ENCODE peak calls at places on chromosomes 12 and 14, in eight cellular contexts. X, V, I, Q, G, J, O and N are unnamed samples.

GRCh38 chr14:32639208-32639607 is 299.5 kb upstream of the NPAS3 start:
- DNase-seq in G (no peak), I (no peak), X (no peak), V (no peak), Q (no peak), O (no peak), J (no peak), N (no peak)

GRCh38 chr12:108063192-108063591 is 65.9 kb upstream of the WSCD2 start:
- DNase-seq in V (no peak), I (no peak), Q (no peak), G (no peak), X (no peak), J (peak; percentile 36), O (peak; percentile 35), N (no peak)

GRCh38 chr12:81819991-81820633 is 61.0 kb upstream of the PPFIA2 start:
- DNase-seq in G (no peak), X (no peak), J (no peak), Q (no peak), I (no peak), O (no peak), V (no peak), N (no peak)

GRCh38 chr12:48002179-48002601 is 2.1 kb downstream of the COL2A1 start:
- DNase-seq in I (no peak), V (no peak), X (no peak), J (no peak), G (no peak), Q (no peak), O (no peak), N (no peak)

GRCh38 chr14:92529895-92530294 is 16.3 kb downstream of the RIN3 start:
- DNase-seq in V (no peak), Q (no peak), G (no peak), X (no peak), J (no peak), I (no peak), O (no peak), N (no peak)

GRCh38 chr14:99186956-99187690 is 84.9 kb downstream of the BCL11B start:
- DNase-seq in V (no peak), G (no peak), Q (no peak), J (no peak), X (no peak), I (no peak), O (no peak), N (no peak)

GRCh38 chr12:67456281-67456918 is 187.2 kb downstream of the CAND1 start:
- DNase-seq in X (no peak), J (no peak), Q (no peak), G (no peak), V (no peak), O (no peak), I (no peak), N (no peak)

GRCh38 chr14:77067632-77068514 is 30.2 kb upstream of the CIPC start:
- DNase-seq in I (peak; percentile 67), J (peak; percentile 61), G (peak; percentile 86), V (no peak), Q (peak; percentile 73), X (peak; percentile 78), O (peak; percentile 42), N (peak; percentile 21)

GRCh38 chr12:57299514-57300016 is 48.6 kb upstream of the STAC3 start:
- DNase-seq in G (no peak), V (no peak), X (no peak), J (no peak), O (no peak), I (no peak), Q (no peak), N (no peak)

GRCh38 chr14:76780875-76781647 is 19.8 kb downstream of the VASH1 start:
- DNase-seq in I (peak; percentile 58), X (no peak), V (no peak), G (peak; percentile 70), J (no peak), O (no peak), Q (no peak), N (no peak)

GRCh38 chr12:130715150-130715995 is 726 bp downstream of the RIMBP2 start:
- DNase-seq in J (no peak), X (no peak), O (no peak), V (no peak), I (no peak), G (no peak), Q (peak; percentile 82), N (no peak)
- TF ChIP-seq POLR2AphosphoS5 in J (no peak), X (no peak), O (no peak), V (no peak), I (no peak), G (no peak), Q (no peak), N (no peak)

DNA sequence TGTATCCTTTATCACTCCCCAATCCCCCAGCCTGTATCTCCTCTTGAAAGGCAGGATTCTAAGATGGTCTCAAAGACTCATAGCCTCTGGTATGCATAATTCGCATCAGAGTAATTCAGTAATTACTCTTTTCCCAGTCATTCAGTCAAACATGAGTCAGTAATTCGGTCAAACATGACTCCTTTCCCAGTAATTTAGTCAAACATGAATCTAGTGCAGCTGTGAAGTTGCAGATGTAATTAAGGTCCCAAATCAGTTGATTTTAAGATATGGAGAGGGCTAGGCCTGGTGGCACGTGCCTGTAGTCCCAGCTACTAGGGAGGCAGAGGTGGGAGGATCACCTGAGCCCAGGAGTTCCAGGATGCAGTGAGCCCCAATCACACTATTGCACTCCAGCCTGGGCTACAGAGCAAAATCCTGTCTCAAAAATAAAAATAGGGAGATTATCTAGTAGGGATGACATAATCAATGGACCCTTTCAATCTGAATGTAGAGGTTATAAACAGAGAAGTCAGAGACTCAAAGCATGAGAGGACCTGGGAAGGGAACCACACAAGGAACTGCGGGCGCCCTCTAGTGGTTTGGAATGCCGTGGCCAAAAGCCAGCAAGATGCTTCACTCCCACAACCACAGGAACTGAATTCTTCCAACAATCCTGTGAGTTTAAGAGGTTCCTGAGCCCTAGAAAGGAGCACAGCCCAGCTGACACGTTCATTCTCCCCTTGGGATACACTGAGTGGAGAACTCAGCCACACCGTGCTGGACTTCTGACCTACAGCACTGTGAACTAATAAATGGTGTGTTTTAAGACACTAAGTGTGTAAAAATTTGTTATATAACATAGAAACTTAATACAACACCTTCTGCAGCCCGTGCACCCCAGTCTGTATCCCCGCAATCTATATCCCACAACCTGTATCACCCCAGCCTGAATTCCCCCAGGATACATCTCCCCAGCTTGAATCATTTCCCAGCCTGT is 14.3 kb upstream of the ARMH4 start:
- DNase-seq in O (peak; percentile 62), J (peak; percentile 67), G (peak; percentile 92), X (peak; percentile 85), V (peak; percentile 90), I (no peak), Q (no peak), N (peak; percentile 32)
- H3K27ac ChIP-seq in O (no peak overlapping the region), J (no peak overlapping the region), G (no peak overlapping the region), X (no peak overlapping the region), V (no peak overlapping the region), I (no peak overlapping the region), Q (no peak overlapping the region), N (no peak overlapping the region)

DNA sequence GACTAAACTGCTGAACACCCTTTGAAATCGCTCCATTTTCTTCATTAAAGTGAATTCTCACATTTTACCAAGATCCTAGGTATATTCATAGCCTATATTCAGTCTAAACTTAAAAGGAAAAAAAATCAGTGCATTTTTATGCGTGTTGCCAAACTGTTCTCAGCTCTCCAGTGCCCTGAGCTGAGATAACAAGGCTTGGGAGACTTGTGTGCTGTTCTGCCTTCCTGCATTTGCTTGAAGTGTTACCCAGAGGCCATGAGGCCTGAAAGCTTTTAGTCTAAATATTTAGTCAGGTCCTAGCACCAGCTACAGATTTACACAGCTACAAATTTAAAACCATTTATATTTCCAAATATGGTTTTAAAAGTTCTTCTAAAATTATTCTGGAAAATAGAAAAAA is 8.6 kb upstream of the PALS1 start:
- DNase-seq in O (no peak), Q (no peak), V (no peak), G (no peak), X (no peak), J (no peak), I (no peak), N (no peak)
- H3K4me3 ChIP-seq in O (no peak overlapping the region), Q (no peak overlapping the region), V (no peak overlapping the region), G (no peak overlapping the region), X (no peak overlapping the region), J (no peak overlapping the region), I (no peak overlapping the region), N (no peak overlapping the region)

GRCh38 chr12:104263580-104264358 is 39.8 kb upstream of the EID3 start:
- DNase-seq in J (no peak), X (no peak), Q (no peak), I (no peak), G (no peak), O (no peak), V (no peak), N (no peak)
- TF ChIP-seq POLR2AphosphoS5 in J (no peak), X (no peak), Q (no peak), I (peak; percentile 14), G (no peak), O (no peak), V (no peak), N (peak; percentile 62)

DNA sequence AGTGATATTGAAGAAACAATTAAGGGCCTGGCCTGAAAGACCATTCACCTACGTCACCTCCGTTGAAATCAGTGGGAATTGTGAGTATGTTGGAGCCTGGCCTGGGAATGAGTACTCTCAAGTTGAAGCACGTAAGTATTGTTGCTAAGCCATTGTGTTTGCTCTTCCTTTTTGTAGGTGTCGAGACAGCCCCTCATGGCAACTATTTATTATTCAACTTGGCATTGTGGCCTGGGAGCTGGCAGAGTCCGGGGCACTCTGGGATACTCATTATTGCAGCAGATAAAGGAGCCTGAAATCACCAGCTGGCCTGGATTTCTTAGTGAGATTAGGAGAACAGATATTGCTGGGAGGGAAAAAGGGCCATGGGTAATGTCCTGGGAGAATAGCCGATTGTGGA is 147.4 kb downstream of the C12orf75 start:
- DNase-seq in J (peak; percentile 64), V (no peak), G (no peak), X (no peak), I (no peak), O (no peak), Q (no peak), N (no peak)
- H3K27ac ChIP-seq in J (peak overlapping the region; percentile 63), V (no peak overlapping the region), G (no peak overlapping the region), X (no peak overlapping the region), I (no peak overlapping the region), O (no peak overlapping the region), Q (no peak overlapping the region), N (no peak overlapping the region)